ENCODE peak calls at places on chromosomes 13 and 19, in eight cellular contexts. H is Caco-2; I is H1; K is right lobe of liver; T is PC-9; V is effector memory CD4-positive, alpha-beta T cell; D is neural progenitor cell; O is pancreas. W is an unnamed sample. For H3K4me1, the result is how much of the 10 kb centered on the place peaks cover.

GRCh38 chr13:63629591-63629990 is 2213.9 kb upstream of the PCDH20 start:
- DNase-seq in K (no peak), H (no peak), O (no peak), V (no peak), T (no peak), D (no peak), I (no peak), W (no peak)

GRCh38 chr13:49587311-49587847 is 2.0 kb upstream of the RCBTB1 start:
- DNase-seq in D (no peak), H (no peak), O (no peak), I (no peak), T (no peak), K (no peak), V (no peak), W (peak)

GRCh38 chr19:32017341-32017948 is 328.0 kb upstream of the ZNF507 start:
- DNase-seq in D (no peak), H (no peak), V (no peak), O (no peak), K (no peak), I (no peak), T (no peak), W (no peak)

GRCh38 chr19:12841094-12841493 is 2.8 kb downstream of the MAST1 start:
- DNase-seq in H (no peak), O (peak), I (peak), T (peak), K (no peak), V (no peak), D (peak), W (peak)

GRCh38 chr13:32535140-32535539 is 3.5 kb downstream of the N4BP2L2 start:
- DNase-seq in V (no peak), I (no peak), K (no peak), H (no peak), D (no peak), O (no peak), T (no peak), W (no peak)

GRCh38 chr19:5293607-5294089 is 47.0 kb downstream of the PTPRS start:
- DNase-seq in H (no peak), I (peak), V (no peak), T (no peak), K (no peak), O (peak), D (peak), W (peak)

GRCh38 chr13:48151766-48152165 is 56.9 kb upstream of the MED4 start:
- DNase-seq in K (no peak), V (no peak), D (no peak), H (no peak), T (no peak), I (no peak), O (no peak), W (no peak)

GRCh38 chr19:12995596-12996541 is 594 bp downstream of the NFIX start:
- DNase-seq in O (peak), I (no peak), K (peak), D (no peak), V (no peak), H (peak), T (peak), W (peak)

GRCh38 chr13:45796421-45796960 is 55.1 kb downstream of the SIAH3 start:
- DNase-seq in H (no peak), K (no peak), I (no peak), T (no peak), D (no peak), V (no peak), O (no peak), W (no peak)

GRCh38 chr19:37594064-37594981 is at the start of the genes ZNF540 and ZNF571:
- DNase-seq in O (peak), V (peak), I (peak), K (peak), T (peak), D (peak), H (peak), W (peak)

GRCh38 chr19:31285744-31286143 is 63.5 kb downstream of the TSHZ3 start:
- DNase-seq in I (no peak), D (peak), T (no peak), H (no peak), K (no peak), O (no peak), V (no peak), W (no peak)

GRCh38 chr19:31627824-31628223 is 278.6 kb upstream of the TSHZ3 start:
- DNase-seq in T (no peak), K (no peak), H (no peak), D (peak), O (no peak), V (no peak), I (no peak), W (no peak)

GRCh38 chr13:106922384-106922783 is 354.4 kb upstream of the ARGLU1 start:
- DNase-seq in D (no peak), K (no peak), T (no peak), I (no peak), V (no peak), H (no peak), O (no peak), W (no peak)

GRCh38 chr13:82772802-82773201 is 1109.5 kb downstream of the SLITRK1 start:
- DNase-seq in H (no peak), O (no peak), I (no peak), K (no peak), V (no peak), D (no peak), T (no peak), W (no peak)

GRCh38 chr13:108086678-108087077 is 128.7 kb downstream of the LIG4 start:
- DNase-seq in T (peak), O (no peak), D (peak), K (no peak), V (no peak), H (peak), I (no peak), W (no peak)

GRCh38 chr13:27599845-27600553 is 20.3 kb downstream of the LNX2 start:
- DNase-seq in I (no peak), K (no peak), H (peak), V (no peak), O (no peak), D (no peak), T (peak), W (peak)

GRCh38 chr13:23845309-23845708 is 43.9 kb downstream of the MIPEP start:
- DNase-seq in I (no peak), H (no peak), T (no peak), K (no peak), D (no peak), O (no peak), V (no peak), W (no peak)
- H3K4me1 ChIP-seq in I (under half), H (under half), T (under half), K (under half), D (under half), O (under half), V (under half), W (under half)

GRCh38 chr13:36788276-36788675 is 30.7 kb upstream of the RFXAP start:
- DNase-seq in O (no peak), V (no peak), D (no peak), I (no peak), T (no peak), K (no peak), H (no peak), W (no peak)
- H3K4me3 ChIP-seq in O (no peak), V (no peak), D (no peak), I (no peak), T (no peak), K (no peak), H (no peak), W (no peak)

DNA sequence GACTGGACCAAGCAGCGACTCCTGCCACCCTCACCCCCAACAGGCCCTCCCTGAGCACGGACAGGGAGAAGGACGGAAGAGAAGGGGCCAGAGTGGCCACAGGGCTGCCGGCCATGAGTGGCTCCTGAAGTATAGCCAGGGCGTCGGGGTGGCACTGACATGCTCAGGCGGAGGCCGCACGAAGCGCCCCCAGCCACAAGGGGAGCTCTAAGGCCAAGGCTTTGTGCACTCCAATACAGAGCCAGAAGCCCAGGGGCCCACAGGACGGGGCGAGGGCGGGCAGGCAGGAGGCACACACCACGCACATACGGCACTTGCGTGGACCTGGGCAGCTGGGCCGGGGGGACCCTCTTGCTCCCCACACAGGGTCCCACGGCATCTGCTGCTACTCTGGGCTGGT is 52.0 kb downstream of the KLF2 start:
- DNase-seq in O (no peak), H (peak), D (peak), V (no peak), K (no peak), I (peak), T (peak), W (peak)
- H3K4me1 ChIP-seq in O (under half), H (under half), D (under half), V (half or more), K (under half), I (under half), T (under half), W (under half)

DNA sequence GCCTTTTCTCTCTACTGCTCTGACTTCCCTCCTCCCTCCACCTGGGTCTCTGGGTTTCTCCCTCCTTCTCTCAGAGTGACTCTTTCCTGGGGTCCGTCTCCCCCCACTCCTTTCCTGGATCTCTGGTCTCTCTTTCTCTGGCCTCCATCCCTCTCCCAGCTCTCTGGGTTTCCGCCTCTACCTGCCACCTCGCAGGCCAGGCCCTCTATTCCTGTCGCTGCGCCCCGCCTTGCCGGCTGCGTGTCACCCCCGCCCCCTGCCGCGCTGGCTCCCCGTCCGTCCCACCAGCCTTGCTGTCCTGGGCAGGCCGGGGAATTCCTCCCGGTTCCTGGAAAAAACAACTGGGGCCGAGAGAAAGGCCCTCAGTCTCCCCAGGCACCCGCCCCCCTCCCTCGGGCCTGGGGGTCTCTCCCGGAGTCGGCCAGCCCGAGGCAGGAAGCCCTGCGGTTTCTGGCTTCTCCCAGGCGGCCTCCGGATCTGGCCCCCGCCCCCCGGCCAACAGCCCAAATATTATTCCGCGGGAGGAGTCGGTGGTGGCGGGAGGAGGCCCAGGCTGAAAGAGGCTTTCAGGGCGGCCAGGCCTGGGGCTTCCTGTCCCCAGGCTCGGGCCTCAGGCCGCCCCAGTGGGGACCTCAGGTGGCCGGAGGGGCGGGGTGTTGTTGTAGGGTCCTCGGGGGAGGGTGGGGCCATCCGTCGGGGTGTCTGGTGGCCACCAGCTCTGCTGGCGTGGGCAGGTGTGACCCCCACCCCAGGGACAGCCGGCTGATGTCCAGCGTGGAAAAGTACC is 9.3 kb downstream of the IRF2BP1 start:
- DNase-seq in O (peak), K (peak), T (no peak), V (no peak), D (peak), I (peak), H (no peak), W (peak)
- H3K4me3 ChIP-seq in O (no peak), K (peak), T (no peak), V (peak), D (peak), I (peak), H (no peak), W (peak)

DNA sequence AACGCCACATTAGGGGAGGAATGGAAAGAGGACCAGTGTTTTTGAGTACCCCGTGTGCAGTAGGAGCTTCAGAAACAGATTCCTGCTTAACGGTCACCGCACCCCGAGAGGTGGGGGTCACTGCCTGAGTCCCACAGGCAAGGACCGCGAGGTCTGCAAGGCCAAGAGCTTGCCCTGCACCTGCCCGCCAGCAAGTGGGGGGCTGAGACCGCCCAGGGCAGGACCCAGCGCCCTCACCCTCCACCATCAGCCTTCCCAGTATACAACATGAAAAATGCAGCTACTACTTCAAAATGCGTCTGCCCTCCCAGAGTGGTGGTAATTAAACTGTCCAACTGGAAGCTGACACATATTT is 44.9 kb downstream of the COL4A1 start:
- DNase-seq in O (no peak), D (no peak), T (no peak), H (no peak), V (no peak), I (peak), K (no peak), W (no peak)
- H3K4me1 ChIP-seq in O (under half), D (half or more), T (under half), H (under half), V (under half), I (under half), K (under half), W (under half)

DNA sequence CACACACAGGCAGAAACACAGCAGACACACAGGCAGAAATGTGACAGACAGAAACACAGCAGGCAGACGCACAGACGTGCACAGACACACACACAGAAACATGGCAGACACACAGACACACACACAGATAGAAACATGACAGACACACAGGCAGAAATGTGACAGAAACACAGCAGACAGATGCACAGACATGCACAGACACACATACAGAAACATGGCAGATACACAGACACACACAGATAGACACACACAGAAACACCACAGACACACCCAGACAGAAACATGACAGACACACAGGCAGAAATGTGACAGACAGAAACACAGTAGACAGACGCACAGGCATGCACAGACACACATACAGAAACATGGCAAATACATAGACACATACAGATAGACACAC is 1.3 kb downstream of the TBXA2R start:
- DNase-seq in V (no peak), K (no peak), D (no peak), H (no peak), I (no peak), T (no peak), O (no peak), W (no peak)
- H3K4me3 ChIP-seq in V (no peak), K (peak), D (no peak), H (no peak), I (no peak), T (no peak), O (no peak), W (no peak)

DNA sequence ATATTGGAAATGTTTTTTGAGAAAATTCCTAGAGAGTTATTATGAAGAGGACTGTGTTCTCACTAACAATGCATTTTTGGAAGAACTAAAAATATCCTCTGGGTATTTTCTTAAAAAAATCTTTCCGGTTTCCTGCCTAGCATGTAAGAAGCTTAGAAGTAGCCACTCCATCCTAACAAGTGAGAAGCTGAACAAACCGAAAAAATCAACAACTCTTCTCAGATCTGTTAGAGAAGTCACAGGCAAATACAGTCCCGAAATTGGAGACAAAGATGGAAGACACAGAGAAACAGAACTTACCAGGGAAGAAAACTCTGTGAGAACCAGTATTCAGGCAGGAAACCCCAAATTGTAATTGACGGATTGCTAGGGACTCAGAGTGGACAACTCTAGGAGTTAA is 173.0 kb downstream of the KLF12 start:
- DNase-seq in D (no peak), K (no peak), O (no peak), I (no peak), T (no peak), H (no peak), V (no peak), W (no peak)
- H3K4me1 ChIP-seq in D (under half), K (under half), O (under half), I (under half), T (under half), H (under half), V (under half), W (under half)

GRCh38 chr19:50516456-50516855 is 2.7 kb upstream of the ASPDH start:
- DNase-seq in O (no peak), T (no peak), H (no peak), D (no peak), I (no peak), K (peak), V (no peak), W (no peak)
- H3K4me3 ChIP-seq in O (no peak), T (no peak), H (peak), D (no peak), I (no peak), K (no peak), V (no peak), W (no peak)

GRCh38 chr19:55487884-55488687 is at the start of gene SSC5D:
- DNase-seq in I (peak), H (no peak), V (no peak), D (peak), K (no peak), O (peak), T (no peak), W (peak)
- H3K4me1 ChIP-seq in I (under half), H (under half), V (under half), D (under half), K (under half), O (under half), T (under half), W (half or more)

W was measured in osteoblast.